ENCODE peak calls at places on chromosome 10, in five cellular contexts. I, U, V, B and D are unnamed samples. For H3K9me3, the result is how much of the 10 kb centered on the place peaks cover.

GRCh38 chr10:11195017-11195586 is 177.4 kb downstream of the CELF2 start:
- DNase-seq in I (no peak), U (no peak), V (no peak), B (no peak), D (no peak)

GRCh38 chr10:98427011-98427515 is 12.1 kb upstream of the PYROXD2 start:
- DNase-seq in I (no peak), U (peak), V (no peak), B (no peak), D (no peak)

GRCh38 chr10:78528749-78529204 is 495.1 kb downstream of the RPS24 start:
- DNase-seq in I (no peak), U (no peak), V (no peak), B (no peak), D (no peak)

GRCh38 chr10:79391231-79392019 is 44.2 kb downstream of the PPIF start:
- DNase-seq in I (no peak), U (peak), V (no peak), B (peak), D (no peak)

GRCh38 chr10:101053516-101053915 is 8.3 kb upstream of the KAZALD1 start:
- DNase-seq in I (peak), U (no peak), V (peak), B (no peak), D (no peak)

GRCh38 chr10:28014651-28015050 is 15.8 kb upstream of the ODAD2 start:
- DNase-seq in I (no peak), U (no peak), V (no peak), B (no peak), D (no peak)

GRCh38 chr10:119115921-119116320 is 12.0 kb downstream of the DENND10 start:
- DNase-seq in I (no peak), U (peak), V (no peak), B (no peak), D (no peak)

GRCh38 chr10:97612386-97612785 is 20.9 kb downstream of the MORN4 start:
- DNase-seq in I (peak), U (no peak), V (peak), B (peak), D (no peak)

GRCh38 chr10:110442746-110443145 is 55.0 kb upstream of the DUSP5 start:
- DNase-seq in I (no peak), U (peak), V (no peak), B (peak), D (no peak)

GRCh38 chr10:48309711-48310226 is 3.3 kb downstream of the MAPK8 start:
- DNase-seq in I (peak), U (no peak), V (peak), B (no peak), D (no peak)

GRCh38 chr10:110426294-110427153 is 71.2 kb upstream of the DUSP5 start:
- DNase-seq in I (peak), U (no peak), V (peak), B (no peak), D (no peak)

GRCh38 chr10:34286136-34286739 is 528.9 kb downstream of the PARD3 start:
- DNase-seq in I (peak), U (no peak), V (peak), B (no peak), D (no peak)

GRCh38 chr10:120336910-120337540 is 120.0 kb upstream of the PLPP4 start:
- DNase-seq in I (peak), U (no peak), V (peak), B (no peak), D (no peak)

GRCh38 chr10:98414932-98415709 is at the start of gene PYROXD2:
- DNase-seq in I (peak), U (peak), V (peak), B (peak), D (peak)

DNA sequence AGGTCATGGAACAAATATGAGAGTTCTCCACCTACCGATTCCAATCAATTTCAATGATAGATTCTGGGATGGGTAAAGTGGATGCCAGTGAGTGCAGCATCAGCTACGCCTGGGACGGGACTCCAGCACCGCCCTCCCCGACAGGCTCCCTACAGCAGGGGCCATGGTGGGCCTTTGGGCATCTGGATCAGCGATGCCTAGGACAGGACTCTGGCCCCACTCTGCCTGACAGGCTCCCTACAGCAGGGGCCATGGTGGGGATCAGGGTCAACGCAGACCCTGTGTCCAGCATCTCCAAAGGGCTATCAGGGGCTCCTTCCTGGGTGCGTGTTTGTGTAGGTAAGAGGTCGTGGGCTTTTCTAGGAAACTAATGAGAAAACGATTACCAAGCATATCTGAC is 111.2 kb upstream of the TCERG1L start:
- DNase-seq in I (no peak), U (no peak), V (no peak), B (no peak), D (no peak)
- H3K9me3 ChIP-seq in I (half or more), U (under half), V (under half), B (under half), D (under half)

GRCh38 chr10:123619067-123619855 is 46.9 kb upstream of the GPR26 start:
- DNase-seq in I (no peak), U (no peak), V (no peak), B (no peak), D (peak)
- H3K9me3 ChIP-seq in I (under half), U (under half), V (under half), B (under half), D (under half)

GRCh38 chr10:131833446-131834080 is 67.2 kb upstream of the PPP2R2D start:
- DNase-seq in I (no peak), U (peak), V (no peak), B (peak), D (no peak)

GRCh38 chr10:131832056-131832685 is 68.6 kb upstream of the PPP2R2D start:
- DNase-seq in I (no peak), U (peak), V (no peak), B (peak), D (no peak)

GRCh38 chr10:131829156-131829930 is 71.5 kb upstream of the PPP2R2D start:
- DNase-seq in I (no peak), U (peak), V (no peak), B (peak), D (no peak)

GRCh38 chr10:131830446-131831130 is 70.2 kb upstream of the PPP2R2D start:
- DNase-seq in I (no peak), U (peak), V (no peak), B (peak), D (no peak)

DNA sequence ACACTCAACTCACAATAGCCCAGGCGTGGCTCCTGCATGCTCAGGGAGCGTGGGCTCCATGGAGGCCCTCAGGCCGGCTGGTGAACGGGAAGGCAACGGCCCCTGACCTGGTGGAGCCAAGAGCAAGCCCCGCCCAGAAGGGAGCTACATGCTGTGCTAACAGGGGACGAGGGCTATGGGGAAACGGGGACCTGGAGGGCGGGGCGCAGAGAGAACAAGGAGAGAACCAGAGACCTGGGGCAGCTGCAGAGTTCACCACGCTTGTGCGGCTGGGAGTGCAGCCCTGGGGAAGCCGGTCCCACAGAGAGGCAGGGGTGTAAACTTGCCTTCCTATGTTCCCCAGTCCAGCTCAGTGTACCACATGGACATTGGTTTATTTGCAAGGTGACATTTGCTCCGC is 69.2 kb upstream of the PPP2R2D start:
- DNase-seq in I (no peak), U (peak), V (no peak), B (peak), D (no peak)
- H3K9me3 ChIP-seq in I (under half), U (under half), V (under half), B (under half), D (under half)

GRCh38 chr10:123862421-123863188 is 29.0 kb downstream of the CPXM2 start:
- DNase-seq in I (no peak), U (no peak), V (no peak), B (no peak), D (no peak)
- H3K9me3 ChIP-seq in I (under half), U (under half), V (under half), B (under half), D (under half)